ENCODE peak calls at places on chromosomes 13 and 19, in four cellular contexts. D, I, V and F are unnamed samples. For H3K9me3 and H3K4me1, the result is how much of the 10 kb centered on the place peaks cover.

GRCh38 chr13:102128216-102128800 is 273.5 kb downstream of the FGF14 start:
- DNase-seq in D (no peak), I (no peak), V (no peak), F (no peak)

GRCh38 chr13:24202215-24202614 is 41.7 kb downstream of the SPATA13 start:
- DNase-seq in D (no peak), I (no peak), V (peak), F (no peak)

GRCh38 chr19:48858984-48859710 is 9.3 kb downstream of the PLEKHA4 start:
- DNase-seq in D (no peak), I (no peak), V (peak), F (no peak)

GRCh38 chr13:113458218-113459065 is 5.2 kb upstream of the ADPRHL1 start:
- DNase-seq in D (peak), I (no peak), V (no peak), F (no peak)

GRCh38 chr19:49149652-49150105 is 5.5 kb downstream of the HRC start:
- DNase-seq in D (peak), I (peak), V (peak), F (no peak)

GRCh38 chr19:48329167-48329891 is 4.0 kb downstream of the EMP3 start:
- DNase-seq in D (no peak), I (no peak), V (no peak), F (no peak)

GRCh38 chr13:24038405-24038804 is 122.1 kb upstream of the SPATA13 start:
- DNase-seq in D (no peak), I (no peak), V (no peak), F (no peak)

GRCh38 chr19:11113140-11113708 is 24.0 kb downstream of the LDLR start:
- DNase-seq in D (no peak), I (no peak), V (no peak), F (no peak)

GRCh38 chr19:32865326-32865725 is 4.2 kb downstream of the SLC7A9 start:
- DNase-seq in D (no peak), I (no peak), V (no peak), F (no peak)

GRCh38 chr19:50486823-50487515 is 10.3 kb upstream of the GARIN5A start:
- DNase-seq in D (peak), I (peak), V (peak), F (no peak)

GRCh38 chr13:45086484-45086883 is 33.8 kb upstream of the GTF2F2 start:
- DNase-seq in D (no peak), I (no peak), V (no peak), F (no peak)

DNA sequence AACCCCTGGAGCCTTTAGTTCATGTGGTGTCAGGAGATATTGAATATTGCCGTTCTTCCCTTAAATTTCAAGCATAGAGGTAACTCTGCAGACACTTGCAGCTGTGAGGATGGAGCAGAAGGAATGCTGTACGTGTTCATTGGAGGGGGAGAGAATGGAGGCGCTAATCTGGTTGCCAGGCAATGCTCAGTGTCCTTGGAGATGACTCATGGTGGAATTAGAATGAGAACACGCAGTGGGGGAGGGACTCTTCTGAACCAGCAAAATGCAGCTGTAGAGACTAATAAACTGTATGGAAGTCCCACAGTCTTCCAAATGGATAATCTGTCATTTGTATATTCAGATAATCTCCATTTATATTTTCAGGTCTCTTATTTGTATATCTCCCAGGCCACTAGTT is 20.9 kb upstream of the ZNF835 start:
- DNase-seq in D (no peak), I (no peak), V (no peak), F (no peak)
- H3K9me3 ChIP-seq in D (half or more), I (under half), V (under half), F (under half)

GRCh38 chr13:91326156-91326555 is 21.3 kb upstream of the MIR17HG start:
- DNase-seq in D (no peak), I (no peak), V (no peak), F (no peak)

GRCh38 chr13:91331047-91331915 is 16.2 kb upstream of the MIR17HG start:
- DNase-seq in D (no peak), I (no peak), V (no peak), F (no peak)

GRCh38 chr13:91323349-91323748 is 24.1 kb upstream of the MIR17HG start:
- DNase-seq in D (no peak), I (no peak), V (no peak), F (no peak)

GRCh38 chr13:91329736-91330135 is 17.8 kb upstream of the MIR17HG start:
- DNase-seq in D (no peak), I (no peak), V (no peak), F (no peak)

GRCh38 chr13:91328726-91329125 is 18.8 kb upstream of the MIR17HG start:
- DNase-seq in D (no peak), I (no peak), V (no peak), F (no peak)
- TF ChIP-seq CTCF in D (no peak), I (no peak), V (no peak), F (no peak)

GRCh38 chr19:4064073-4064550 is 2.6 kb downstream of the ZBTB7A start:
- DNase-seq in D (no peak), I (no peak), V (peak), F (no peak)
- H3K4me1 ChIP-seq in D (half or more), I (under half), V (under half), F (half or more)

GRCh38 chr13:75372517-75372916 is 109.5 kb downstream of the TBC1D4 start:
- DNase-seq in D (peak), I (no peak), V (peak), F (no peak)

GRCh38 chr13:75371223-75371622 is 110.7 kb downstream of the TBC1D4 start:
- DNase-seq in D (no peak), I (no peak), V (no peak), F (no peak)

GRCh38 chr13:75373988-75374387 is 108.0 kb downstream of the TBC1D4 start:
- DNase-seq in D (no peak), I (no peak), V (no peak), F (no peak)

GRCh38 chr13:75375329-75375728 is 106.6 kb downstream of the TBC1D4 start:
- DNase-seq in D (no peak), I (no peak), V (no peak), F (no peak)

DNA sequence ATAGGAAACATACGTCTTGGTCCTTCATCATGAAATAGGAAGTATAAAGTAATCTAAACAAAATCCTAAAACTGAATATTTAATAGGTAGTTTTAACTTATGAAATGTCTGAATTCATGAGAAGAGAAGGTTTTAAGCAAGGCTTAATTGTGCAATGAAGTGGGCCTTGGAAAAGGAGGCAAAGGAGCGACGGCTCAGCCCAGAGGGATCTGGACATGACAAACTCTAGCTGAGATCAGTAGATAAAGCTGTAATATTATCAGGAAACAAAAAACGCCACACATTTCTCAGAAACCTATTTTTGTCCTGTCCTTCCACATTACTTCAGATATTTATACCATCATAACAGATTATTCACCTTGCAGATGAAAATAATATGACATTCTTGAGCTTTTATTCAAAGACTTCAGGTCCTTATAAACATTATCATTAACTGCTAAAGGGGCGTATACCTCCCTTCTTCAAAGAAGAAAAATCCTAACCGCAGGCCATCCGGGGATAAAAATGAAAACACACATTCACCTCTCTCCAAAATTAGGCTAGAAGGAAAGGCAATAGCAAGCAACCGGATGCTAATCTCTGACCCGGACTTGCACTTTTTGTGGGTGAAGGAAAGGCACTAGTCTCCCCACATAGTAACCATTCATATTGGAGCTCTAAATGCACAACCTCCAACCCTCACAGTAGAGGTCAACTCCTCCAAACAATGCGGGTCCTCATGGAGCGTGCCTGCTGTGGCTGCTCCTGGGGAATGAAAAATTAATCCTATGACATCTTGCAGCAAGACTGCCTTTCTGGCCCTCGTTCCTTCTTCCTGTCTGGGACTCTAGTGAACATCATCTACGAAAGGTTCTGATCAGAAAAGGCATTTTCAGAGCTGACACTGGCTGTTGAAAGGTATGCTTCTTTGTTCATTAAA is 108.8 kb downstream of the TBC1D4 start:
- DNase-seq in D (no peak), I (no peak), V (no peak), F (no peak)
- H3K9me3 ChIP-seq in D (under half), I (under half), V (under half), F (under half)

DNA sequence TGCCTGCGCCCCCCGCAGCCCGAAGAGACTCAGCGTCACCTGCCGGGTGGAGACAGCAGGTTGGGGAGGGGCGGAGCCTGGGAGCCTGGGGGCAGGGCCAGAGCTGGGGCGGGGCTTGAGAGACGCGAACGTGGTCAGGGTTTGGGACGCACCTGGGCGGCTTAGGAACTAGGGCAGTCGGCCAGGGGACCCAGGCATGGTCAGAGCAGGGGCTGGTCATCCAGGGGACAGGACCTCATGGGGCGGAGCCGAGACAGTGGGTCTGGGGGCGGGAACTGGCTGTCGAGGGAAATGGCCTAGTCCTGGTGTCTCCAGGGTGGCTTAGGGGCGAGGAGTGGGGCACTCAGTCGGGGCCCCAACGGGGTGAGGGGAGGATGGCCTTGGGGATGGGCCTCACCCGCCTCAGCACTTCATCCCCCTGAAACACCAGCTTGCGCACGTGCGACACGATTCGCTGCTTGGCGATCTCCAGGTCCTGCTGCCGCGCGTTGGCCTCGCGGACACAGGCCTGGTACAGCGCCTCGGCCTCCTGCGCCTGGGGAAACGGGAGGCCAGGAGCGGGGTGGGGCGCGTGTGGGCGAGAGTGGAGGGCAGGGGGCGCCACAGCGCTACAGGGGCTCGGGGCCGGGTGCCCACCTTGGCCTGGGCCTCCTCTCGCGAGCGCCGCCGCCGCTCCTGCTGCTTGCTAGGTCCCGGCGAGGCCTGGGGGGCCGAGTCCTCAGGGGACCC is 5.8 kb downstream of the GMIP start:
- DNase-seq in D (no peak), I (no peak), V (no peak), F (no peak)
- TF ChIP-seq CTCF in D (no peak), I (no peak), V (no peak), F (no peak)

GRCh38 chr19:18840288-18841260 is 8.8 kb downstream of the UPF1 start:
- DNase-seq in D (no peak), I (no peak), V (no peak), F (no peak)

GRCh38 chr19:18841400-18841799 is 9.6 kb downstream of the UPF1 start:
- DNase-seq in D (no peak), I (no peak), V (no peak), F (no peak)

GRCh38 chr19:18839465-18840287 is 7.9 kb downstream of the UPF1 start:
- DNase-seq in D (no peak), I (no peak), V (no peak), F (no peak)

GRCh38 chr19:18843960-18844359 is 12.2 kb downstream of the UPF1 start:
- DNase-seq in D (no peak), I (no peak), V (no peak), F (no peak)

GRCh38 chr19:18842166-18842565 is 10.4 kb downstream of the UPF1 start:
- DNase-seq in D (no peak), I (no peak), V (no peak), F (no peak)
- H3K4me1 ChIP-seq in D (under half), I (under half), V (under half), F (half or more)